ENCODE peak calls at places on chromosome 10, in ten cellular contexts. R is nephron progenitor cell, P is fibroblast of pulmonary artery, E is Panc1, H is IMR-90, T is testis, V is cardiac muscle cell, F is H9, S is endodermal cell, K is ascending aorta. O is an unnamed sample.

GRCh38 chr10:106960812-106961211 is 203.7 kb downstream of the SORCS1 start:
- DNase-seq in T (no peak), S (no peak), R (no peak), V (no peak), F (no peak), P (no peak), H (no peak), E (no peak), K (no peak), O (no peak)

GRCh38 chr10:96082748-96083147 is 39.4 kb downstream of the CCNJ start:
- DNase-seq in K (no peak), E (no peak), V (no peak), T (no peak), F (no peak), S (no peak), P (no peak), H (no peak), R (no peak), O (no peak)

GRCh38 chr10:26543567-26544306 is 105.6 kb downstream of the APBB1IP start:
- DNase-seq in P (no peak), S (no peak), R (no peak), H (no peak), T (no peak), E (no peak), K (no peak), V (no peak), F (no peak), O (no peak)

GRCh38 chr10:102334106-102334505 is 61.4 kb upstream of the NFKB2 start:
- DNase-seq in S (no peak), P (peak), E (no peak), K (no peak), F (no peak), H (peak), V (peak), R (no peak), T (no peak), O (no peak)

GRCh38 chr10:120987359-120987758 is 136.2 kb downstream of the WDR11 start:
- DNase-seq in F (peak), T (no peak), H (no peak), E (no peak), S (no peak), V (no peak), P (no peak), K (no peak), R (no peak), O (no peak)

GRCh38 chr10:62095341-62096071 is 173.1 kb downstream of the RTKN2 start:
- DNase-seq in T (no peak), S (no peak), P (peak), R (no peak), F (no peak), H (peak), E (no peak), K (no peak), V (peak), O (peak)

GRCh38 chr10:53111529-53111928 is 338.9 kb upstream of the MBL2 start:
- DNase-seq in K (no peak), V (no peak), S (no peak), P (no peak), T (no peak), R (no peak), F (no peak), E (no peak), H (no peak), O (peak)

GRCh38 chr10:96337106-96337505 is 21.7 kb downstream of the OPALIN start:
- DNase-seq in P (no peak), T (peak), V (no peak), S (no peak), E (no peak), K (no peak), F (no peak), H (no peak), R (no peak), O (no peak)

GRCh38 chr10:47031251-47031952 is 120.2 kb downstream of the PTPN20 start:
- DNase-seq in V (no peak), E (no peak), F (peak), P (no peak), S (peak), K (no peak), H (no peak), T (no peak), R (no peak), O (no peak)

GRCh38 chr10:26481914-26482550 is 43.9 kb downstream of the APBB1IP start:
- DNase-seq in K (no peak), F (no peak), E (no peak), T (no peak), R (no peak), V (no peak), P (no peak), S (no peak), H (no peak), O (no peak)

GRCh38 chr10:6239213-6239991 is 36.7 kb downstream of the PFKFB3 start:
- DNase-seq in E (peak), H (peak), P (peak), K (no peak), T (no peak), S (peak), R (no peak), F (no peak), V (peak), O (peak)

GRCh38 chr10:127921751-127922140 is 14.8 kb downstream of the PTPRE start:
- DNase-seq in V (no peak), F (no peak), H (no peak), K (no peak), R (no peak), P (no peak), S (no peak), E (no peak), T (no peak), O (no peak)

GRCh38 chr10:129973674-129974059 is 9.6 kb upstream of the EBF3 start:
- DNase-seq in T (no peak), E (no peak), F (no peak), R (no peak), S (peak), H (no peak), V (no peak), K (no peak), P (no peak), O (no peak)

GRCh38 chr10:50561816-50562215 is 61.9 kb downstream of the SGMS1 start:
- DNase-seq in V (no peak), F (no peak), H (no peak), S (peak), T (no peak), K (no peak), E (no peak), R (no peak), P (no peak), O (no peak)

GRCh38 chr10:9268176-9268575 is 1213.7 kb downstream of the GATA3 start:
- DNase-seq in E (no peak), V (no peak), R (no peak), H (no peak), P (no peak), F (no peak), K (no peak), S (no peak), T (no peak), O (no peak)

GRCh38 chr10:69696073-69696731 is 66.2 kb downstream of the FAM241B start:
- DNase-seq in V (peak), K (no peak), T (no peak), E (no peak), S (peak), H (peak), R (peak), P (peak), F (peak), O (peak)

GRCh38 chr10:29895436-29895835 is 163.9 kb downstream of the JCAD start:
- DNase-seq in F (peak), S (peak), H (peak), K (peak), P (peak), T (peak), E (no peak), V (peak), R (no peak), O (no peak)

GRCh38 chr10:4635394-4635793 is 190.6 kb upstream of the AKR1E2 start:
- DNase-seq in F (no peak), E (no peak), P (peak), R (no peak), T (no peak), K (no peak), H (peak), S (no peak), V (no peak), O (no peak)

GRCh38 chr10:48744587-48744986 is 59.9 kb downstream of the WDFY4 start:
- DNase-seq in P (no peak), E (no peak), S (no peak), V (no peak), H (no peak), F (no peak), T (no peak), R (no peak), K (no peak), O (no peak)

GRCh38 chr10:22625511-22626288 is 88.7 kb downstream of the PIP4K2A start:
- DNase-seq in S (no peak), T (no peak), F (no peak), R (no peak), K (no peak), V (no peak), P (no peak), E (no peak), H (no peak), O (no peak)

GRCh38 chr10:112314822-112315474 is 31.7 kb downstream of the TECTB start:
- DNase-seq in E (peak), S (peak), P (peak), F (peak), H (peak), K (peak), R (peak), V (peak), T (peak), O (peak)

GRCh38 chr10:35882422-35883150 is 240.5 kb upstream of the FZD8 start:
- DNase-seq in R (peak), P (no peak), E (no peak), V (no peak), K (no peak), H (no peak), T (no peak), F (peak), S (peak), O (no peak)
- TF ChIP-seq CTCF in R (no peak), P (no peak), E (no peak), V (no peak), K (no peak), H (peak), T (no peak), F (peak), S (peak), O (no peak)

GRCh38 chr10:124253006-124253405 is 159.6 kb upstream of the CHST15 start:
- DNase-seq in F (no peak), T (no peak), P (no peak), H (no peak), K (no peak), V (no peak), R (no peak), E (no peak), S (no peak), O (no peak)
- TF ChIP-seq CTCF in F (no peak), T (no peak), P (no peak), H (no peak), K (no peak), V (no peak), R (no peak), E (no peak), S (no peak), O (no peak)

GRCh38 chr10:116029826-116030225 is 243.2 kb downstream of the GFRA1 start:
- DNase-seq in E (no peak), V (no peak), P (no peak), F (no peak), K (no peak), S (no peak), R (no peak), T (no peak), H (no peak), O (no peak)

GRCh38 chr10:116030576-116030975 is 242.4 kb downstream of the GFRA1 start:
- DNase-seq in K (no peak), R (no peak), P (no peak), S (no peak), F (no peak), V (no peak), H (no peak), T (no peak), E (no peak), O (no peak)

GRCh38 chr10:116027355-116027754 is 245.7 kb downstream of the GFRA1 start:
- DNase-seq in H (no peak), P (no peak), E (no peak), F (no peak), S (no peak), K (no peak), V (no peak), T (no peak), R (no peak), O (no peak)

GRCh38 chr10:116024479-116024878 is 248.5 kb downstream of the GFRA1 start:
- DNase-seq in T (no peak), R (no peak), P (no peak), K (no peak), F (no peak), H (no peak), V (no peak), E (no peak), S (no peak), O (no peak)

GRCh38 chr10:116026315-116026714 is 246.7 kb downstream of the GFRA1 start:
- DNase-seq in S (peak), K (no peak), H (no peak), P (no peak), V (no peak), F (peak), T (no peak), R (no peak), E (no peak), O (no peak)
- TF ChIP-seq CTCF in S (peak), K (no peak), H (no peak), P (no peak), V (no peak), F (peak), T (no peak), R (no peak), E (peak), O (no peak)

GRCh38 chr10:114084225-114084624 is 40.6 kb downstream of the ADRB1 start:
- DNase-seq in K (no peak), E (no peak), T (no peak), P (no peak), R (no peak), F (no peak), V (no peak), S (no peak), H (no peak), O (no peak)

GRCh38 chr10:114081911-114082583 is 38.4 kb downstream of the ADRB1 start:
- DNase-seq in K (no peak), T (no peak), V (no peak), E (no peak), S (no peak), H (no peak), R (no peak), F (no peak), P (no peak), O (no peak)

GRCh38 chr10:114087655-114088054 is 44.0 kb downstream of the ADRB1 start:
- DNase-seq in P (no peak), K (no peak), V (no peak), H (no peak), F (no peak), S (no peak), R (no peak), T (no peak), E (no peak), O (no peak)

GRCh38 chr10:114083040-114083439 is 39.4 kb downstream of the ADRB1 start:
- DNase-seq in T (peak), P (no peak), V (no peak), H (no peak), K (no peak), S (no peak), E (no peak), R (no peak), F (no peak), O (peak)

GRCh38 chr10:114087255-114087654 is 43.6 kb downstream of the ADRB1 start:
- DNase-seq in R (no peak), T (no peak), V (no peak), K (no peak), P (no peak), F (no peak), H (no peak), E (no peak), S (peak), O (no peak)
- TF ChIP-seq CTCF in R (no peak), T (no peak), V (no peak), K (no peak), P (no peak), F (peak), H (no peak), E (no peak), S (peak), O (no peak)

GRCh38 chr10:67934331-67934730 is 49.9 kb downstream of the SIRT1 start:
- DNase-seq in E (no peak), H (no peak), S (no peak), V (no peak), P (no peak), K (no peak), T (no peak), R (no peak), F (no peak), O (no peak)
- TF ChIP-seq CTCF in E (no peak), H (no peak), S (no peak), V (no peak), P (no peak), K (no peak), T (no peak), R (no peak), F (no peak), O (no peak)

GRCh38 chr10:132202070-132202970 is 15.6 kb downstream of the DPYSL4 start:
- DNase-seq in F (no peak), E (no peak), T (no peak), H (no peak), V (no peak), K (no peak), P (no peak), R (no peak), S (no peak), O (no peak)
- TF ChIP-seq CTCF in F (no peak), E (no peak), T (no peak), H (no peak), V (no peak), K (no peak), P (no peak), R (no peak), S (no peak), O (no peak)

GRCh38 chr10:122494173-122494820 is 32.9 kb downstream of the HTRA1 start:
- DNase-seq in P (no peak), E (no peak), R (no peak), F (no peak), V (no peak), K (no peak), T (no peak), H (no peak), S (no peak), O (no peak)

GRCh38 chr10:122497241-122497640 is 35.9 kb downstream of the HTRA1 start:
- DNase-seq in K (no peak), F (no peak), S (no peak), H (no peak), T (no peak), R (no peak), V (no peak), E (no peak), P (no peak), O (no peak)

GRCh38 chr10:122493761-122494160 is 32.4 kb downstream of the HTRA1 start:
- DNase-seq in T (no peak), P (no peak), V (no peak), R (no peak), S (no peak), H (no peak), K (no peak), E (no peak), F (no peak), O (no peak)

GRCh38 chr10:122494833-122495232 is 33.5 kb downstream of the HTRA1 start:
- DNase-seq in F (no peak), R (no peak), H (peak), T (no peak), P (peak), V (peak), S (no peak), E (no peak), K (peak), O (no peak)

DNA sequence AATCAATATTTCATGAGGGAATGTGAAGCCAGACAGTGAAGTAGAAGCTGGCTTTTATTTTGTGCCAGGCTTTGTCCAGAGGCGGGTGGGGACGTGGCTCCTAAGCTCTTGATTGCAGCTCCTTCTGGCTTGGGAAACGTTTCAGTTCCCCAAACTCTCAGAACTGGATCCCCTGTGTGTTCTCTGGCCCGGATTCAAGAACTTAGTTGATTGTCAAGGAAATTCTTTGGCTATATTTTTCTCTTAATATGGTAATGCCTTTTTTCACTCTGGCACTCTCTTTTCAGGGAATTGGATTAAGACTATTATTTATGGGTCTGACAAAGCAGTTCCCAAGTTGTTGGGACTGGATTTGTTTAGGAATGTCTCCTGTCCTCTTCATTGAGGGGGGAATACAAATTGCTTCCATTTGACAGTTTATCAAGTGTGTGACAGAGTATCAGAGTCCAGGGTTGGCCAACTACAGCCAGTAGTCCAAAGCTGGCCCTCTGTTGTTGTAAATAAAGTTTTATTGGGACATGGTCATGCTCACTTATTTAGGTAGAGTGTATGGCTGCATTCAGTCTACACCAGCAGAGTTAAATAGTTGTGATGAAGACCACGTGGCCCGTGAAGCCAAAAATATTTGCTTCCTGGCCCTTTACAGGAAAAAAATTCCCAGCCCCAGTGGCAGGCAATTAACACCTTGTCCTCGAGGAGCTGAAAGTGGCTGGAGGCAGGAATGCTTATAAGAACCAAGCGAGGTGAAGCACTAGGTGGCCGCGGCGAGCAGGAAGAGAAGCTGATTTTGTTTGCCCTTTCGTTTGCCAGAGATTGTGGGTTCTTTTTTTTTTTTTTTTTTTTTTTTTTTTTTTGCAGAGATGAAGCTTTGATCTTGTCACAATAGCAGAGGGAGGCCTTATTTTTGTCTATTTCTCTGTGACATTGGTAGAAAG is 34.3 kb downstream of the HTRA1 start:
- DNase-seq in F (no peak), K (no peak), S (peak), R (no peak), H (no peak), T (peak), V (peak), E (no peak), P (peak), O (no peak)
- TF ChIP-seq CTCF in F (peak), K (no peak), S (peak), R (no peak), H (no peak), T (no peak), V (no peak), E (no peak), P (no peak), O (no peak)

GRCh38 chr10:118341678-118342637 is at the start of gene FAM204A:
- DNase-seq in S (peak), T (peak), E (peak), V (peak), F (peak), K (peak), H (peak), P (peak), R (peak), O (peak)

GRCh38 chr10:118340486-118340885 is 1.6 kb downstream of the FAM204A start:
- DNase-seq in T (no peak), P (no peak), F (no peak), E (no peak), V (no peak), H (no peak), R (no peak), K (no peak), S (no peak), O (no peak)

GRCh38 chr10:118343549-118343948 is 1.4 kb upstream of the FAM204A start:
- DNase-seq in F (no peak), K (no peak), S (no peak), P (no peak), R (no peak), V (no peak), T (no peak), E (no peak), H (no peak), O (no peak)

GRCh38 chr10:118343115-118343514 is 991 bp upstream of the FAM204A start:
- DNase-seq in P (peak), T (no peak), R (no peak), S (no peak), H (peak), K (no peak), V (peak), F (no peak), E (no peak), O (no peak)

DNA sequence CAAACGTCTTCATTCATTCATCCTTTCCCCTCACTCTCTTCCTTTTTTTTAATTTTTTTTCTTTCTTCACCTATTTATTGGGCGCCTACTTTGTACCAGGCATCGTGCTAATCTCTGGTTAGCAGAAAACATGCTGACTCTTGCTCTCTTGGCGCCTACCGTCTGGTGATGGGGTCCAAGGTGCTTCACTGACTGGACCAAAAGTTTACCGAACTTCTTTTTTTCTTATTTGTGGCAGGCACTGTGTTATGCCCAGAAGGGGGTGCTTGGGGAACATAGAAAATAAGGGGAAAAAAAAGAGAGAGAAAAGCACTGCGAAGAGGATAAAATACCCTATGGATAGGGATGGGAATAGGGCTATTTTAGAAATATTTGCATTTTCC is 505 bp upstream of the FAM204A start:
- DNase-seq in H (no peak), P (no peak), R (no peak), E (no peak), K (no peak), F (no peak), V (no peak), S (no peak), T (no peak), O (no peak)
- TF ChIP-seq CTCF in H (no peak), P (no peak), R (no peak), E (peak), K (peak), F (no peak), V (no peak), S (no peak), T (no peak), O (no peak)

O was measured in Calu3.